ENCODE peak calls at places on chromosomes 13 and 19, in seven cellular contexts. T is T-helper 1 cell; C is A172; Q is GM23338; A is mucosa of descending colon; N is stimulated activated CD4-positive, alpha-beta T cell treated with anti-CD3 and anti-CD28 coated beads, Interleukin-1b, Interleukin-23, amount 100 ng/mL, for 1 hour; P is HuH-7. O is an unnamed sample.

GRCh38 chr19:31110331-31110730 is 238.9 kb downstream of the TSHZ3 start:
- DNase-seq in Q (peak), C (peak), N (no peak), P (no peak), T (no peak), A (no peak), O (peak)

GRCh38 chr13:50236898-50237318 is 221.7 kb downstream of the KCNRG start:
- DNase-seq in A (no peak), P (no peak), Q (no peak), T (peak), N (no peak), C (no peak), O (no peak)

GRCh38 chr19:33524024-33524664 is 2.6 kb upstream of the PEPD start:
- DNase-seq in A (no peak), P (no peak), N (no peak), T (no peak), C (no peak), Q (no peak), O (no peak)

GRCh38 chr19:29329460-29330134 is 116.6 kb upstream of the UQCRFS1 start:
- DNase-seq in P (peak), T (no peak), C (peak), A (no peak), N (no peak), Q (peak), O (no peak)

GRCh38 chr13:48976677-48977625 is 1.2 kb downstream of the FNDC3A start:
- DNase-seq in N (peak), P (no peak), C (peak), Q (no peak), A (no peak), T (no peak), O (peak)

GRCh38 chr19:5977222-5977784 is 637 bp downstream of the RANBP3 start:
- DNase-seq in A (no peak), N (no peak), C (no peak), T (no peak), Q (no peak), P (no peak), O (no peak)

GRCh38 chr19:40923934-40924391 is 41.9 kb upstream of the CYP2A7 start:
- DNase-seq in Q (no peak), C (no peak), P (no peak), T (no peak), A (peak), N (no peak), O (no peak)

GRCh38 chr19:55341191-55342043 is 1.7 kb downstream of the KMT5C start:
- DNase-seq in A (peak), N (peak), P (peak), T (peak), Q (peak), C (peak), O (no peak)

GRCh38 chr19:42246143-42246868 is 3.9 kb upstream of the GSK3A start:
- DNase-seq in A (peak), P (peak), Q (peak), T (no peak), C (peak), N (no peak), O (peak)

GRCh38 chr13:36549771-36550170 is 117.5 kb downstream of the CCNA1 start:
- DNase-seq in P (no peak), A (no peak), T (no peak), Q (peak), N (no peak), C (no peak), O (no peak)

GRCh38 chr19:14544977-14545715 is 15.8 kb downstream of the TECR start:
- DNase-seq in P (no peak), N (no peak), Q (no peak), T (no peak), C (no peak), A (no peak), O (no peak)

GRCh38 chr13:52070929-52071523 is 46.5 kb downstream of the UTP14C start:
- DNase-seq in A (no peak), P (peak), Q (no peak), N (no peak), T (no peak), C (peak), O (no peak)

GRCh38 chr19:35885909-35886308 is 14.4 kb downstream of the NFKBID start:
- DNase-seq in N (no peak), Q (no peak), P (no peak), A (no peak), T (no peak), C (no peak), O (no peak)

GRCh38 chr13:112069727-112070300 is 2.9 kb downstream of the SOX1 start:
- DNase-seq in C (no peak), Q (no peak), A (no peak), N (no peak), P (no peak), T (no peak), O (no peak)

GRCh38 chr13:108357228-108357627 is 87.7 kb downstream of the TNFSF13B start:
- DNase-seq in C (no peak), P (no peak), N (no peak), Q (no peak), T (no peak), A (no peak), O (no peak)

GRCh38 chr13:89066868-89067466 is 1395.8 kb downstream of the SLITRK5 start:
- DNase-seq in A (no peak), N (no peak), C (peak), T (no peak), P (no peak), Q (peak), O (peak)

GRCh38 chr13:71759506-71760225 is 107.3 kb downstream of the DACH1 start:
- DNase-seq in C (no peak), T (no peak), A (no peak), N (no peak), P (no peak), Q (peak), O (no peak)

GRCh38 chr13:22926176-22927007 is 254.4 kb upstream of the SGCG start:
- DNase-seq in C (no peak), A (peak), P (no peak), Q (peak), N (no peak), T (no peak), O (no peak)

GRCh38 chr13:50993371-50993770 is 83.8 kb downstream of the RNASEH2B start:
- DNase-seq in C (no peak), T (no peak), P (no peak), A (no peak), N (no peak), Q (no peak), O (no peak)

GRCh38 chr13:79874396-79875360 is 393.7 kb downstream of the NDFIP2 start:
- DNase-seq in C (no peak), Q (peak), A (no peak), N (no peak), P (no peak), T (no peak), O (no peak)

GRCh38 chr13:97220151-97220900 is 1.8 kb upstream of the MBNL2 start:
- DNase-seq in N (no peak), T (no peak), A (no peak), Q (no peak), P (no peak), C (no peak), O (no peak)

GRCh38 chr19:3520166-3521103 is 14.3 kb downstream of the FZR1 start:
- DNase-seq in N (no peak), C (no peak), Q (peak), T (no peak), P (no peak), A (no peak), O (no peak)

GRCh38 chr19:49061445-49061844 is 3.2 kb downstream of the NTF4 start:
- DNase-seq in C (no peak), A (no peak), P (no peak), Q (no peak), N (no peak), T (no peak), O (no peak)

GRCh38 chr13:21043898-21044297 is 17.5 kb downstream of the LATS2 start:
- DNase-seq in Q (no peak), P (no peak), T (no peak), C (no peak), A (no peak), N (no peak), O (peak)

GRCh38 chr19:51325161-51325979 is 13.9 kb downstream of the IGLON5 start:
- DNase-seq in C (no peak), P (no peak), Q (no peak), T (no peak), N (no peak), A (no peak), O (no peak)

GRCh38 chr19:1646931-1647663 is 5.3 kb downstream of the TCF3 start:
- DNase-seq in N (no peak), T (no peak), P (no peak), Q (no peak), A (no peak), C (no peak), O (no peak)

GRCh38 chr13:27321619-27322385 is 51.2 kb downstream of the RASL11A start:
- DNase-seq in Q (peak), N (no peak), P (no peak), A (no peak), T (no peak), C (no peak), O (no peak)

O was measured in H4.